ENCODE peak calls at places on chromosome 1, in five cellular contexts. E is GM20000; S is lower leg skin; K is stimulated activated CD4-positive, alpha-beta T cell treated with anti-CD3 and anti-CD28 coated beads, Interleukin-4, amount 100 ng/mL, for 48 hours; B is kidney. V is an unnamed sample.

GRCh38 chr1:25651036-25651640 is 34.5 kb downstream of the MAN1C1 start:
- DNase-seq in E (no peak), S (no peak), K (no peak), B (no peak), V (no peak)

GRCh38 chr1:111894497-111894896 is 95.0 kb downstream of the KCND3 start:
- DNase-seq in E (no peak), S (no peak), K (no peak), B (no peak), V (no peak)

GRCh38 chr1:23524716-23525401 is 6.2 kb downstream of the E2F2 start:
- DNase-seq in E (no peak), S (no peak), K (no peak), B (no peak), V (no peak)

GRCh38 chr1:17795836-17796645 is 40.9 kb downstream of the ACTL8 start:
- DNase-seq in E (no peak), S (no peak), K (no peak), B (no peak), V (no peak)

GRCh38 chr1:94792473-94792875 is 27.7 kb upstream of the SLC44A3 start:
- DNase-seq in E (peak), S (no peak), K (no peak), B (no peak), V (no peak)

GRCh38 chr1:99348375-99349132 is 84.3 kb downstream of the PLPPR4 start:
- DNase-seq in E (no peak), S (no peak), K (no peak), B (no peak), V (no peak)

GRCh38 chr1:75482951-75483350 is 128.0 kb downstream of the SLC44A5 start:
- DNase-seq in E (no peak), S (no peak), K (no peak), B (no peak), V (no peak)

GRCh38 chr1:56362994-56363770 is 216.2 kb downstream of the PLPP3 start:
- DNase-seq in E (no peak), S (no peak), K (no peak), B (no peak), V (peak)

GRCh38 chr1:87684786-87685185 is 356.1 kb downstream of the LMO4 start:
- DNase-seq in E (no peak), S (no peak), K (no peak), B (no peak), V (no peak)

GRCh38 chr1:20485527-20486456 is at the start of gene CAMK2N1:
- DNase-seq in E (peak), S (no peak), K (peak), B (peak), V (peak)

GRCh38 chr1:233412812-233413211 is 85.3 kb downstream of the MAP3K21 start:
- DNase-seq in E (no peak), S (peak), K (no peak), B (no peak), V (no peak)

GRCh38 chr1:11342677-11343076 is 69.7 kb downstream of the UBIAD1 start:
- DNase-seq in E (no peak), S (no peak), K (no peak), B (no peak), V (no peak)

GRCh38 chr1:48776400-48777218 is at the start of gene BEND5:
- DNase-seq in E (no peak), S (peak), K (peak), B (peak), V (peak)

V was measured in hypothalamus.